ENCODE peak calls at places on chromosomes 7 and 10, in four cellular contexts. C is OCI-LY7; J is heart right ventricle; L is activated naive CD4-positive, alpha-beta T cell treated with anti-CD3 and anti-CD28 coated beads for 36 hours. M is an unnamed sample.

GRCh38 chr10:97498841-97499560 is at the start of gene UBTD1:
- DNase-seq in C (peak), J (peak), L (peak), M (peak)

GRCh38 chr7:22329816-22330524 is 27.0 kb downstream of the RAPGEF5 start:
- DNase-seq in C (no peak), J (no peak), L (no peak), M (no peak)

GRCh38 chr10:59098811-59099452 is 77.5 kb upstream of the PHYHIPL start:
- DNase-seq in C (no peak), J (no peak), L (no peak), M (no peak)

GRCh38 chr7:51340029-51340838 is 23.6 kb upstream of the COBL start:
- DNase-seq in C (no peak), J (no peak), L (no peak), M (no peak)

GRCh38 chr10:11823989-11824346 is 812 bp downstream of the PROSER2 start:
- DNase-seq in C (no peak), J (no peak), L (no peak), M (no peak)

GRCh38 chr7:110204527-110204926 is 886.4 kb upstream of the LRRN3 start:
- DNase-seq in C (no peak), J (no peak), L (no peak), M (no peak)

GRCh38 chr10:117216028-117216427 is 18.7 kb downstream of the KCNK18 start:
- DNase-seq in C (no peak), J (no peak), L (no peak), M (no peak)

GRCh38 chr7:157869793-157870192 is 533.0 kb downstream of the DNAJB6 start:
- DNase-seq in C (no peak), J (no peak), L (no peak), M (no peak)

GRCh38 chr10:61939575-61940301 is 38.2 kb downstream of the ARID5B start:
- DNase-seq in C (no peak), J (no peak), L (no peak), M (no peak)

GRCh38 chr10:59688921-59689351 is 20.7 kb downstream of the SLC16A9 start:
- DNase-seq in C (no peak), J (no peak), L (no peak), M (no peak)

GRCh38 chr7:139494835-139495568 is 11.5 kb upstream of the KLRG2 start:
- DNase-seq in C (no peak), J (no peak), L (peak), M (no peak)